ENCODE peak calls at places on chromosomes 12 and 14, in seven cellular contexts. T, A, R, H, E, S and G are unnamed samples.

GRCh38 chr12:40854669-40855068 is 162.4 kb downstream of the CNTN1 start:
- DNase-seq in T (no peak), A (no peak), R (no peak), H (no peak), E (no peak), S (no peak), G (no peak)

GRCh38 chr14:98082833-98083232 is 1189.2 kb downstream of the BCL11B start:
- DNase-seq in T (no peak), A (no peak), R (no peak), H (peak), E (no peak), S (no peak), G (no peak)

GRCh38 chr14:88823968-88824313 is 510 bp upstream of the TTC8 start:
- DNase-seq in T (no peak), A (no peak), R (no peak), H (no peak), E (no peak), S (no peak), G (no peak)

GRCh38 chr12:64610660-64611429 is 550 bp downstream of the RASSF3 start:
- DNase-seq in T (no peak), A (peak), R (peak), H (peak), E (peak), S (no peak), G (peak)

GRCh38 chr12:55727643-55728184 is 1.1 kb downstream of the CD63 start:
- DNase-seq in T (no peak), A (peak), R (peak), H (peak), E (no peak), S (peak), G (no peak)

GRCh38 chr12:115583591-115583990 is 693.9 kb downstream of the MED13L start:
- DNase-seq in T (no peak), A (no peak), R (no peak), H (no peak), E (no peak), S (no peak), G (no peak)

GRCh38 chr12:46938071-46938678 is 112.4 kb upstream of the SLC38A4 start:
- DNase-seq in T (no peak), A (peak), R (no peak), H (no peak), E (no peak), S (peak), G (no peak)

GRCh38 chr14:32430326-32430725 is 101.2 kb downstream of the AKAP6 start:
- DNase-seq in T (no peak), A (no peak), R (no peak), H (no peak), E (no peak), S (peak), G (no peak)

GRCh38 chr12:67942704-67943103 is 46.5 kb upstream of the IFNG-AS1 start:
- DNase-seq in T (no peak), A (no peak), R (no peak), H (no peak), E (no peak), S (no peak), G (no peak)

GRCh38 chr14:69997849-69998248 is 118.6 kb downstream of the SMOC1 start:
- DNase-seq in T (no peak), A (no peak), R (peak), H (no peak), E (no peak), S (peak), G (no peak)

GRCh38 chr14:49679271-49679670 is 8.7 kb downstream of the POLE2 start:
- DNase-seq in T (no peak), A (no peak), R (no peak), H (no peak), E (no peak), S (peak), G (no peak)

GRCh38 chr14:40119765-40120164 is 687.5 kb upstream of the FBXO33 start:
- DNase-seq in T (no peak), A (no peak), R (no peak), H (no peak), E (no peak), S (no peak), G (no peak)

GRCh38 chr14:73008501-73008900 is 18.4 kb downstream of the ZFYVE1 start:
- DNase-seq in T (no peak), A (no peak), R (no peak), H (no peak), E (no peak), S (no peak), G (no peak)

GRCh38 chr14:72588521-72588920 is 305.4 kb downstream of the DPF3 start:
- DNase-seq in T (no peak), A (no peak), R (no peak), H (no peak), E (no peak), S (no peak), G (no peak)

GRCh38 chr12:32110942-32111341 is 4.3 kb downstream of the BICD1 start:
- DNase-seq in T (no peak), A (no peak), R (no peak), H (no peak), E (no peak), S (no peak), G (no peak)

GRCh38 chr12:102816816-102817434 is 100.1 kb downstream of the PAH start:
- DNase-seq in T (no peak), A (no peak), R (peak), H (peak), E (peak), S (peak), G (no peak)

GRCh38 chr12:123398177-123398916 is 14.4 kb downstream of the KMT5A start:
- DNase-seq in T (no peak), A (peak), R (no peak), H (no peak), E (no peak), S (no peak), G (no peak)

GRCh38 chr14:90060965-90061848 is 587 bp upstream of the KCNK13 start:
- DNase-seq in T (no peak), A (no peak), R (peak), H (peak), E (peak), S (no peak), G (no peak)

GRCh38 chr14:65471038-65471878 is 58.7 kb downstream of the FUT8 start:
- DNase-seq in T (no peak), A (no peak), R (no peak), H (peak), E (no peak), S (no peak), G (no peak)

GRCh38 chr12:53062977-53063707 is 13.3 kb downstream of the TNS2 start:
- DNase-seq in T (no peak), A (no peak), R (no peak), H (no peak), E (no peak), S (no peak), G (no peak)

GRCh38 chr12:19431407-19432308 is 7.6 kb upstream of the AEBP2 start:
- DNase-seq in T (no peak), A (no peak), R (peak), H (no peak), E (no peak), S (peak), G (no peak)

GRCh38 chr14:93536945-93537344 is 106.2 kb downstream of the UNC79 start:
- DNase-seq in T (no peak), A (no peak), R (peak), H (peak), E (no peak), S (no peak), G (no peak)

GRCh38 chr12:75481013-75481705 is 604 bp downstream of the GLIPR1 start:
- DNase-seq in T (no peak), A (no peak), R (no peak), H (no peak), E (no peak), S (no peak), G (no peak)

GRCh38 chr12:45327823-45328383 is 112.0 kb downstream of the ANO6 start:
- DNase-seq in T (no peak), A (no peak), R (no peak), H (no peak), E (no peak), S (peak), G (no peak)

GRCh38 chr14:75434557-75435248 is 6.9 kb downstream of the JDP2 start:
- DNase-seq in T (no peak), A (no peak), R (no peak), H (no peak), E (no peak), S (no peak), G (no peak)

GRCh38 chr12:43621262-43621661 is 69.3 kb upstream of the ADAMTS20 start:
- DNase-seq in T (no peak), A (no peak), R (no peak), H (no peak), E (no peak), S (no peak), G (no peak)

GRCh38 chr12:64169999-64170398 is 52.1 kb downstream of the KICS2 start:
- DNase-seq in T (no peak), A (no peak), R (no peak), H (no peak), E (no peak), S (peak), G (no peak)

GRCh38 chr14:59293934-59294661 is 105.6 kb downstream of the DAAM1 start:
- DNase-seq in T (no peak), A (no peak), R (no peak), H (no peak), E (no peak), S (no peak), G (no peak)

GRCh38 chr12:19499030-19499429 is 59.7 kb downstream of the AEBP2 start:
- DNase-seq in T (no peak), A (no peak), R (no peak), H (no peak), E (no peak), S (peak), G (no peak)

GRCh38 chr14:57382283-57382682 is 8.1 kb upstream of the NAA30 start:
- DNase-seq in T (no peak), A (no peak), R (no peak), H (no peak), E (no peak), S (peak), G (no peak)

GRCh38 chr12:76921891-76922664 is 43.3 kb upstream of the CSRP2 start:
- DNase-seq in T (no peak), A (no peak), R (no peak), H (no peak), E (no peak), S (no peak), G (no peak)

GRCh38 chr14:49892301-49892635 is 614 bp upstream of the ARF6 start:
- DNase-seq in T (no peak), A (peak), R (no peak), H (no peak), E (no peak), S (peak), G (peak)

GRCh38 chr12:44159211-44159610 is 323.3 kb downstream of the TMEM117 start:
- DNase-seq in T (no peak), A (no peak), R (no peak), H (no peak), E (no peak), S (no peak), G (no peak)

GRCh38 chr12:30794591-30795409 is 40.0 kb upstream of the CAPRIN2 start:
- DNase-seq in T (no peak), A (no peak), R (peak), H (no peak), E (no peak), S (peak), G (peak)

GRCh38 chr14:88599321-88599720 is 36.5 kb downstream of the ZC3H14 start:
- DNase-seq in T (no peak), A (no peak), R (no peak), H (no peak), E (no peak), S (no peak), G (no peak)